ENCODE peak calls at places on chromosomes 6 and 20, in four cellular contexts. K, Q, H and I are unnamed samples.

GRCh38 chr6:5865492-5866031 is 141.2 kb downstream of the NRN1 start:
- DNase-seq in K (no peak), Q (no peak), H (no peak), I (no peak)

GRCh38 chr6:69090132-69090531 is 455.1 kb downstream of the ADGRB3 start:
- DNase-seq in K (no peak), Q (no peak), H (no peak), I (no peak)

GRCh38 chr6:44542401-44543116 is 155.1 kb downstream of the CDC5L start:
- DNase-seq in K (peak; percentile 59), Q (no peak), H (no peak), I (peak; percentile 24)

GRCh38 chr6:125316621-125317020 is 14.9 kb upstream of the HDDC2 start:
- DNase-seq in K (no peak), Q (no peak), H (no peak), I (no peak)

GRCh38 chr6:36769161-36769675 is 70.0 kb downstream of the CPNE5 start:
- DNase-seq in K (no peak), Q (no peak), H (no peak), I (no peak)

GRCh38 chr6:33167374-33168148 is 24.7 kb downstream of the COL11A2 start:
- DNase-seq in K (no peak), Q (no peak), H (peak; percentile 22), I (no peak)

GRCh38 chr6:154615483-154616025 is 105.1 kb upstream of the CNKSR3 start:
- DNase-seq in K (no peak), Q (peak; percentile 93), H (peak; percentile 66), I (peak; percentile 24)

GRCh38 chr20:41079066-41079465 is 50.4 kb downstream of the TOP1 start:
- DNase-seq in K (no peak), Q (no peak), H (no peak), I (no peak)

GRCh38 chr20:51230727-51231126 is 207.8 kb upstream of the KCNG1 start:
- DNase-seq in K (no peak), Q (no peak), H (no peak), I (no peak)
- TF ChIP-seq TEAD4 in K (no peak), Q (no peak), H (no peak), I (no peak)

DNA sequence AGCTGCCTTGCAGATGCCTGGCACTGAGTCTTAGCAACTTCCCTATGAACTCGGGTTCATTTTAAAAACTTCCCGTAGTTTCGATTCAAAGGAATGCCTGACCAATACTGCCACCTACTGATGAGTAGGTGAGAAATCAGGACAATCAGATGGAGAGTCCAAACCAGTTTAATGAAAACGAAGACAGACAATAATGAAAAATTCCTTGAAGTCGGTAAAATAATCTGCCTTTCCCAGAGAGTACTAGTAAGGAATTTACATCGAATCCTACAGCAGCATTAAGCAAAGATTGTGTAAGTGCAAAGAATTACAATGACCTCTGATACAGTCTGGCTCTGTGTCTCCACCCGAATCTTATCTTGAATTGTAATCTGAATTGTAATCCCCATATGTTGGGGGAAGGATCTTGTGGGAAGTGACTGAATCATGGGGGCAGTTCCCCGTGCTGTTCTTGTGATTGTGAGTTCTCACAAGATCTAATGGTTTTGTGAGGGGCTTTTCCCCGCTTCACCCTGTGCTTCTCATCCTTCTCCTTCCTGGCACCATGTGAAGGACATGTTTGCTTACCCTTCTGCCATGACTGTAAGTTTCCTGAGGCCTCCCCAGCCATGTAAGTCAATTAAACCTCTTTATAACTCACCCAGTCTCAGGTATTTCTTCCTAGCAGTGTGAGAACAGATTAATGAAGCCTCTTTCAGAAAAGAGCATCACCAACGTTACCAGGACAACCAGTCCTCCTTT is 134.4 kb downstream of the ARHGAP18 start:
- DNase-seq in K (no peak), Q (peak; percentile 54), H (peak; percentile 9), I (no peak)
- TF ChIP-seq TEAD4 in K (peak; percentile 55), Q (no peak), H (no peak), I (no peak)

GRCh38 chr20:25399038-25399430 is 8.4 kb upstream of the ABHD12 start:
- DNase-seq in K (no peak), Q (peak; percentile 60), H (peak; percentile 68), I (no peak)
- TF ChIP-seq TEAD4 in K (peak; percentile 41), Q (no peak), H (no peak), I (no peak)

DNA sequence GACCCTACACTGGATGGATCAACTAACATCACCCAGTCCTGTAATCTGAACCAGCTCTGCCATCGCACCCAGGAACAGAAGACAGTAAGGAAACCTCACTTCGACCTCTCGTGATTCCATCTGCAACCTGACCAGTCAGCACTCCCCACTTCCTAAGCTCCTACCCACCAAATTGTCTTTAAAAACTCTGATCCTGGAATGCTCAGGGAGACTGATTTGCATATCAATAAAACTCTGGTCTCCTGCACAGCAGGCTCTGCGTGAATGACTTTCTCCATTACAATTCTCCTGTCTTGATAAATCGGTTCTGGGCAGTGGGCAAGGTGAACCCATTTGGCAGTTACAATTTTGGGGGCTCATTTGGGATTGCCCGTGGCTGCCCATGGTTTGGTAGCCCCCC is 18.3 kb upstream of the AGPAT4 start:
- DNase-seq in K (no peak), Q (no peak), H (no peak), I (peak; percentile 28)
- TF ChIP-seq TEAD4 in K (peak; percentile 81), Q (no peak), H (no peak), I (no peak)

DNA sequence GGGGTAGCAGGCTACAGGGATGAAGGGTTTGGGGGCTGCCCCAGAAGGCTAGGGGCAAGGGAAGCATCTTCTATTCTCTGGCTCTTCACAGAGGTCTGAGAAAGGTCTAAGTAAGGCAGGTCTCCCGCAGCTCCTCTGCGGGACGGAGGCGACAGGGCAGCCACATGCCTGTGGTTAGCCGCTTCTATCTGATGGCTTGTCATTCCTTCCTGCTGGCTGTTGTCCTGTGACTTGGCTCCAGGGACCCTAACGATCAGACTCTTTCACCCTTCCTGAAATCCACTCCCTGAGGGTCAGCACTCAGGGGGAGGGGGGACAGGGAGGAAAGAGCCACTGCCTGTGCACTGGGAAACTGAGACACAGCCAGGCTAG is 673 bp downstream of the CST7 start:
- DNase-seq in K (peak; percentile 37), Q (peak; percentile 30), H (no peak), I (no peak)
- TF ChIP-seq TEAD4 in K (no peak), Q (no peak), H (no peak), I (no peak)